ENCODE peak calls at places on chromosomes 4 and X, in five cellular contexts. M, A, N, B and F are unnamed samples.

GRCh38 chr4:1693131-1693896 is 9.2 kb upstream of the FAM53A start:
- DNase-seq in A (peak; percentile 38), B (peak; percentile 39), M (peak; percentile 87), N (peak; percentile 82), F (peak; percentile 77)

GRCh38 chrX:107716045-107716684 is 59.4 kb downstream of the TSC22D3 start:
- DNase-seq in A (no peak), N (peak; percentile 10), B (no peak), M (peak; percentile 67), F (peak; percentile 51)

GRCh38 chr4:1379801-1380331 is 26.4 kb downstream of the NKX1-1 start:
- DNase-seq in A (no peak), B (no peak), M (peak; percentile 58), N (no peak), F (peak; percentile 8)

GRCh38 chr4:127505203-127505602 is 127.6 kb upstream of the INTU start:
- DNase-seq in A (peak; percentile 85), B (no peak), M (no peak), N (no peak), F (no peak)

GRCh38 chr4:8201341-8201781 is 2.3 kb downstream of the SH3TC1 start:
- DNase-seq in A (no peak), M (no peak), N (no peak), B (no peak), F (peak; percentile 67)

GRCh38 chr4:108874806-108875205 is 112.0 kb upstream of the ETNPPL start:
- DNase-seq in N (no peak), M (no peak), A (no peak), B (no peak), F (no peak)

GRCh38 chr4:36042122-36042970 is 202.0 kb downstream of the ARAP2 start:
- DNase-seq in B (no peak), N (no peak), A (no peak), M (no peak), F (no peak)

GRCh38 chr4:184145596-184145995 is 72.1 kb downstream of the ENPP6 start:
- DNase-seq in A (no peak), M (no peak), N (no peak), B (no peak), F (no peak)

GRCh38 chr4:89541998-89542397 is 234.4 kb upstream of the GPRIN3 start:
- DNase-seq in N (no peak), M (no peak), A (no peak), B (no peak), F (no peak)

DNA sequence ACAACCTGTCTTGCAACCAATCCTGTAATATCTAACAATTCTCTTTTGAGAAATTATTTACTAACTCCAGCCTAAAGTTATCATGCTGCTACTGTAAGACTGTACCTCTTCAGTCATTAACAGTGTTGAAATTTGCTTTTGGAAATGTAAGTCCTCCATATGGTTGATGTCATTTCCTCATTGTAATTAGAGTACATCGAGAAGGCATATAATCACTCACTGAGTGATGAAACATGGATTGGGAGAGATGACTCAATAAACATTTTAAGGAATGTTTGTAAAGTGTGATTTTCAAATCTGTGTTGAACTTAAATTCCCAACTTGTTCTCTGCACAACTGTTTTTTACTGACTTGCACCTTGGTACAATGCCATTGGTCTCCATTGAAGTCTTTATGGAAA is 61.2 kb downstream of the HMGB2 start:
- DNase-seq in M (no peak), N (no peak), A (no peak), B (no peak), F (no peak)
- H3K27ac ChIP-seq in M (no peak overlapping the region), N (no peak overlapping the region), A (no peak overlapping the region), B (no peak overlapping the region), F (no peak overlapping the region)

DNA sequence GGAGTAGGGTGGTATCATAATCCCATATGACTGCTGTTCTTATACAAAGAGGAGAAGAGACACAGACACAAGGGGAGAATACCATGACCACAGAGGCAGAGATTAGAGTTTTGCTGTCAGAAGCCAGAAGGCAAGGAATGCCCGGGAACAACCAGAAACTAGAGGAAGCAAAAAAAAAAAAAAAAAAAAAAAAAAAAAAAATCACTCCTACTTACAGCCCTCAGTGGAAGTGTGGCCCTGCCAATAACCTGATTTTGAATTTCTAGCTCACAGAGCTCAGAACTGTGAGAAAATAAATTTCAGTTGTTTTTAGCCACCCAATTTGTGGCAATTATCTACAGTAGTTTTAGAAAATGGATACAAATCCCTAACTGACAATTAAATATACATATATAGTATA is 30.4 kb upstream of the UBE2NL start:
- DNase-seq in A (no peak), N (no peak), B (no peak), M (no peak), F (no peak)
- H3K4me3 ChIP-seq in A (no peak overlapping the region), N (no peak overlapping the region), B (no peak overlapping the region), M (no peak overlapping the region), F (no peak overlapping the region)

DNA sequence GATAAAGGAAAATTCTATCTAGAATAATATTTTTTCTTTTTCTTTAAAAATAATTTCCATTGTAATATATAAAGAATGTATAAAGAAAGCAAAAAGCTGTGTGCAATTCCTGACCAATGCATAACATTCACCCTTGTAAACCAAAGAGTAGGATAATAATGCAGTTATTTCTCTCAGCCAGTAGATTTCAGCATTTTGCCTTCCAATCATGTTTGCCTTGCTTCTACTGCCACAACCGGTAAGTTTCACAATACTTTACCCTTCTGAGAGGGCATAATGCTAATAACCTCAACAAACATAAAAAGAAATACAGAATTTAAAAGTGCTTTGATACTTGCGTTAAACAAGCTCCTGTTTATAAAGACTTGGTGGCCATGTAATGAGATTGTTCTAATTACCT is 59.9 kb downstream of the CHIC2 start:
- DNase-seq in M (no peak), B (no peak), N (no peak), A (no peak), F (no peak)
- H3K27ac ChIP-seq in M (no peak overlapping the region), B (no peak overlapping the region), N (no peak overlapping the region), A (no peak overlapping the region), F (no peak overlapping the region)

GRCh38 chrX:131725001-131725654 is 181.3 kb downstream of the OR13H1 start:
- DNase-seq in M (no peak), N (no peak), A (no peak), B (no peak), F (no peak)

GRCh38 chrX:131728295-131729145 is 184.6 kb downstream of the OR13H1 start:
- DNase-seq in B (no peak), A (peak; percentile 74), M (no peak), N (no peak), F (peak; percentile 89)

GRCh38 chrX:131727778-131728177 is 183.9 kb downstream of the OR13H1 start:
- DNase-seq in N (no peak), B (no peak), A (no peak), M (no peak), F (no peak)

GRCh38 chrX:131724292-131724691 is 180.4 kb downstream of the OR13H1 start:
- DNase-seq in N (no peak), B (no peak), A (no peak), M (no peak), F (no peak)

GRCh38 chrX:131729295-131729694 is 185.4 kb downstream of the OR13H1 start:
- DNase-seq in B (no peak), N (no peak), M (no peak), A (peak; percentile 77), F (peak; percentile 86)
- H3K4me3 ChIP-seq in B (no peak overlapping the region), N (no peak overlapping the region), M (no peak overlapping the region), A (peak overlapping the region; percentile 62), F (no peak overlapping the region)